ENCODE peak calls at places on chromosomes 2 and 18, in nine cellular contexts. V is activated naive CD8-positive, alpha-beta T cell treated with anti-CD3 and anti-CD28 coated beads, Interleukin-2, amount 10 ng/mL, durations not matched to agents 7 days and 5 days; E is effector memory CD4-positive, alpha-beta T cell; A is AG10803; B is naive thymus-derived CD4-positive, alpha-beta T cell; J is memory B cell; H is COR-L47; C is stimulated activated naive CD4-positive, alpha-beta T cell; Q is HCEC 1CT. N is an unnamed sample.

GRCh38 chr2:44742054-44742453 is 199.4 kb upstream of the SIX3 start:
- DNase-seq in V (no peak), B (no peak), H (no peak), E (no peak), A (no peak), C (no peak), Q (no peak), J (no peak), N (no peak)

GRCh38 chr2:232537079-232537478 is 2.4 kb upstream of the CHRNG start:
- DNase-seq in H (no peak), Q (no peak), C (no peak), E (no peak), V (peak; percentile 28), A (no peak), B (no peak), J (no peak), N (no peak)

GRCh38 chr2:234241656-234242445 is 191.3 kb downstream of the SPP2 start:
- DNase-seq in E (no peak), H (no peak), J (no peak), V (no peak), A (peak; percentile 63), B (no peak), Q (peak; percentile 86), C (no peak), N (peak; percentile 68)

GRCh38 chr2:239278941-239279365 is 121.9 kb downstream of the HDAC4 start:
- DNase-seq in B (no peak), C (no peak), Q (peak; percentile 53), E (no peak), V (no peak), A (peak; percentile 57), H (no peak), J (no peak), N (no peak)

GRCh38 chr2:106282816-106283215 is 88.7 kb upstream of the UXS1 start:
- DNase-seq in A (no peak), J (no peak), Q (no peak), C (no peak), B (no peak), V (no peak), H (peak; percentile 38), E (no peak), N (no peak)

GRCh38 chr18:13539843-13540535 is 186.4 kb downstream of the FAM210A start:
- DNase-seq in V (no peak), C (no peak), E (no peak), Q (no peak), H (no peak), J (no peak), A (no peak), B (no peak), N (no peak)

GRCh38 chr2:37350034-37350433 is 5.6 kb downstream of the QPCT start:
- DNase-seq in J (peak; percentile 46), V (no peak), Q (no peak), E (no peak), C (no peak), H (peak; percentile 68), A (no peak), B (no peak), N (no peak)

GRCh38 chr2:44459754-44460153 is 98.0 kb downstream of the CAMKMT start:
- DNase-seq in E (no peak), B (no peak), C (no peak), J (no peak), Q (no peak), H (no peak), A (no peak), V (no peak), N (no peak)

GRCh38 chr2:37156071-37156856 is 516 bp downstream of the EIF2AK2 start:
- DNase-seq in Q (peak; percentile 32), E (no peak), J (no peak), A (peak; percentile 54), C (peak; percentile 13), B (peak; percentile 3), V (peak; percentile 35), H (peak; percentile 43), N (peak; percentile 10)

GRCh38 chr2:145799595-145800108 is 1279.7 kb upstream of the ZEB2 start:
- DNase-seq in J (no peak), Q (no peak), A (no peak), E (no peak), H (peak; percentile 38), C (no peak), V (no peak), B (no peak), N (no peak)

GRCh38 chr2:150625300-150625699 is 137.8 kb upstream of the RND3 start:
- DNase-seq in J (no peak), V (no peak), E (no peak), B (no peak), C (no peak), Q (peak; percentile 40), H (no peak), A (no peak), N (no peak)

GRCh38 chr2:64390586-64390985 is 63.4 kb upstream of the LGALSL start:
- DNase-seq in J (no peak), Q (no peak), A (no peak), E (no peak), C (no peak), V (no peak), B (no peak), H (no peak), N (no peak)

GRCh38 chr2:229254206-229254605 is 16.9 kb downstream of the PID1 start:
- DNase-seq in J (no peak), Q (no peak), H (no peak), B (no peak), C (no peak), E (no peak), V (no peak), A (peak; percentile 29), N (no peak)

GRCh38 chr2:106115250-106115649 is 78.9 kb downstream of the UXS1 start:
- DNase-seq in B (no peak), C (no peak), E (no peak), J (no peak), A (peak; percentile 59), V (no peak), Q (peak; percentile 63), H (no peak), N (peak; percentile 66)

GRCh38 chr18:45567123-45567522 is 48.2 kb upstream of the SLC14A2 start:
- DNase-seq in V (no peak), B (no peak), A (peak; percentile 46), H (no peak), C (no peak), J (no peak), Q (no peak), E (no peak), N (no peak)

GRCh38 chr2:7672027-7672684 is 754.9 kb downstream of the RNF144A start:
- DNase-seq in Q (no peak), C (peak; percentile 16), E (peak; percentile 13), A (no peak), B (peak; percentile 33), H (no peak), V (peak; percentile 74), J (no peak), N (peak; percentile 24)

GRCh38 chr18:2442726-2443275 is 128.5 kb downstream of the METTL4 start:
- DNase-seq in J (no peak), B (no peak), V (no peak), C (no peak), A (peak; percentile 26), Q (peak; percentile 61), E (no peak), H (no peak), N (peak; percentile 93)

GRCh38 chr2:9658972-9659371 is 28.2 kb upstream of the YWHAQ start:
- DNase-seq in H (no peak), V (no peak), Q (peak; percentile 46), E (no peak), B (no peak), A (peak; percentile 45), J (no peak), C (no peak), N (no peak)

GRCh38 chr2:31428001-31428418 is 13.5 kb upstream of the XDH start:
- DNase-seq in V (no peak), H (no peak), C (no peak), J (no peak), A (no peak), B (no peak), Q (peak; percentile 20), E (no peak), N (peak; percentile 61)

GRCh38 chr2:12119841-12120240 is 373.4 kb downstream of the LPIN1 start:
- DNase-seq in E (no peak), B (no peak), A (peak; percentile 53), J (no peak), H (no peak), C (no peak), V (no peak), Q (peak; percentile 44), N (no peak)

GRCh38 chr2:241126201-241126611 is 23.1 kb downstream of the PASK start:
- DNase-seq in C (no peak), Q (no peak), A (no peak), E (no peak), V (peak; percentile 24), H (no peak), B (no peak), J (no peak), N (no peak)

GRCh38 chr2:38095996-38096861 is 20.3 kb upstream of the CYP1B1 start:
- DNase-seq in J (no peak), H (no peak), C (no peak), V (no peak), E (no peak), B (no peak), A (peak; percentile 97), Q (no peak), N (peak; percentile 77)

GRCh38 chr2:143171817-143172216 is 42.6 kb downstream of the ARHGAP15 start:
- DNase-seq in Q (peak; percentile 26), J (no peak), B (no peak), E (no peak), V (no peak), A (peak; percentile 9), H (no peak), C (no peak), N (no peak)

GRCh38 chr2:147110962-147111361 is 733.9 kb upstream of the ACVR2A start:
- DNase-seq in J (no peak), V (no peak), C (no peak), H (no peak), A (no peak), B (no peak), E (no peak), Q (no peak), N (no peak)

GRCh38 chr18:8608795-8609673 is at the start of gene RAB12:
- DNase-seq in C (peak; percentile 72), A (peak; percentile 90), E (peak; percentile 82), J (peak; percentile 84), H (peak; percentile 89), V (peak; percentile 93), Q (peak; percentile 87), B (peak; percentile 82), N (peak; percentile 50)

GRCh38 chr18:50424877-50425690 is 50.2 kb downstream of the SKA1 start:
- DNase-seq in E (no peak), A (peak; percentile 4), J (no peak), V (no peak), H (no peak), C (no peak), Q (peak; percentile 34), B (no peak), N (no peak)

GRCh38 chr2:196640031-196640548 is 575 bp downstream of the CCDC150 start:
- DNase-seq in A (no peak), H (no peak), B (no peak), J (no peak), V (no peak), C (no peak), E (no peak), Q (no peak), N (no peak)

GRCh38 chr2:55391615-55392242 is 27.9 kb downstream of the CCDC88A start:
- DNase-seq in C (no peak), B (no peak), V (no peak), Q (no peak), H (no peak), E (no peak), J (no peak), A (no peak), N (no peak)

GRCh38 chr2:203714112-203714511 is 7.7 kb downstream of the CD28 start:
- DNase-seq in Q (no peak), B (no peak), V (no peak), E (no peak), H (no peak), J (no peak), A (no peak), C (no peak), N (no peak)

GRCh38 chr2:192194065-192194865 is 468 bp downstream of the TMEFF2 start:
- DNase-seq in C (no peak), A (peak; percentile 7), V (peak; percentile 43), Q (peak; percentile 58), H (peak; percentile 41), E (no peak), J (no peak), B (peak; percentile 19), N (no peak)

GRCh38 chr2:58101500-58101899 is 54.9 kb downstream of the VRK2 start:
- DNase-seq in J (no peak), A (no peak), B (no peak), Q (no peak), E (no peak), H (no peak), V (no peak), C (no peak), N (no peak)

N was measured in PC-9.